ENCODE peak calls at places on chromosomes 2 and 18, in ten cellular contexts. Z, W, V, O, B, J, P, I, H and R are unnamed samples.

GRCh38 chr2:190922411-190922810 is 41.8 kb downstream of the GLS start:
- DNase-seq in Z (no peak), W (no peak), V (no peak), O (no peak), B (no peak), J (no peak), P (no peak), I (no peak), H (no peak), R (no peak)

GRCh38 chr2:54298511-54298910 is 42.5 kb upstream of the TSPYL6 start:
- DNase-seq in Z (no peak), W (no peak), V (no peak), O (no peak), B (no peak), J (no peak), P (no peak), I (no peak), H (no peak), R (no peak)

GRCh38 chr2:172995323-172996244 is 80.1 kb upstream of the MAP3K20 start:
- DNase-seq in Z (peak; percentile 23), W (no peak), V (no peak), O (no peak), B (no peak), J (peak; percentile 87), P (peak; percentile 47), I (peak; percentile 42), H (no peak), R (peak; percentile 60)

GRCh38 chr2:197184959-197185586 is 125.5 kb downstream of the ANKRD44 start:
- DNase-seq in Z (no peak), W (no peak), V (no peak), O (no peak), B (no peak), J (no peak), P (peak; percentile 47), I (no peak), H (no peak), R (no peak)

GRCh38 chr18:25605322-25605721 is 253.4 kb upstream of the ZNF521 start:
- DNase-seq in Z (no peak), W (no peak), V (no peak), O (no peak), B (no peak), J (no peak), P (no peak), I (no peak), H (no peak), R (no peak)

GRCh38 chr18:49444599-49444998 is 15.8 kb downstream of the DYM start:
- DNase-seq in Z (no peak), W (no peak), V (no peak), O (no peak), B (no peak), J (no peak), P (no peak), I (no peak), H (no peak), R (no peak)

GRCh38 chr2:227796044-227796780 is 17.4 kb upstream of the CCL20 start:
- DNase-seq in Z (no peak), W (no peak), V (no peak), O (no peak), B (no peak), J (no peak), P (no peak), I (no peak), H (no peak), R (peak; percentile 91)

GRCh38 chr2:223612501-223612900 is 10.3 kb upstream of the SCG2 start:
- DNase-seq in Z (no peak), W (no peak), V (no peak), O (no peak), B (no peak), J (no peak), P (no peak), I (no peak), H (no peak), R (no peak)

GRCh38 chr2:64260817-64261216 is 116.6 kb upstream of the PELI1 start:
- DNase-seq in Z (no peak), W (no peak), V (no peak), O (peak; percentile 81), B (no peak), J (no peak), P (no peak), I (no peak), H (no peak), R (no peak)

GRCh38 chr2:207674826-207675225 is 36.6 kb upstream of the CCNYL1 start:
- DNase-seq in Z (no peak), W (no peak), V (no peak), O (no peak), B (no peak), J (no peak), P (no peak), I (peak; percentile 62), H (no peak), R (peak; percentile 15)